ENCODE peak calls at places on chromosomes 6 and 20, in six cellular contexts. C, X, J, D, Y and Q are unnamed samples.
A peak's percentile ranks its signal among the peaks of the same experiment; 100 is the strongest.

GRCh38 chr20:17228624-17229061 is 1.8 kb downstream of the PCSK2 start:
- DNase-seq in X (no peak), J (peak; percentile 42), D (no peak), Y (no peak), C (peak; percentile 47), Q (no peak)

GRCh38 chr6:29564875-29565274 is 5.3 kb upstream of the UBD start:
- DNase-seq in J (no peak), X (no peak), Y (no peak), D (no peak), C (no peak), Q (no peak)

GRCh38 chr20:48124960-48125359 is 339.7 kb upstream of the SULF2 start:
- DNase-seq in J (no peak), D (no peak), C (no peak), X (no peak), Y (no peak), Q (no peak)

GRCh38 chr20:4633780-4634179 is 87.9 kb upstream of the PRND start:
- DNase-seq in X (peak; percentile 28), C (no peak), J (no peak), Y (no peak), D (peak; percentile 93), Q (no peak)

GRCh38 chr6:91606148-91606901 is 1019.5 kb upstream of the MAP3K7 start:
- DNase-seq in D (no peak), C (no peak), Y (no peak), J (no peak), X (no peak), Q (no peak)

GRCh38 chr20:49785851-49786174 is 26.8 kb upstream of the SLC9A8 start:
- DNase-seq in C (no peak), D (no peak), Y (no peak), J (no peak), X (no peak), Q (no peak)

GRCh38 chr6:116017546-116018276 is 43.0 kb downstream of the FRK start:
- DNase-seq in C (no peak), J (no peak), D (no peak), X (no peak), Y (no peak), Q (no peak)

GRCh38 chr6:71197267-71197666 is 91.3 kb upstream of the OGFRL1 start:
- DNase-seq in C (no peak), Y (no peak), D (peak; percentile 49), X (no peak), J (no peak), Q (no peak)

GRCh38 chr6:130393306-130393705 is 27.5 kb downstream of the TMEM200A start:
- DNase-seq in X (no peak), J (no peak), D (no peak), Y (no peak), C (no peak), Q (no peak)

GRCh38 chr20:8414611-8415274 is 282.7 kb downstream of the PLCB1 start:
- DNase-seq in C (no peak), Y (no peak), D (peak; percentile 78), J (no peak), X (no peak), Q (no peak)

GRCh38 chr20:62561182-62561581 is 81.1 kb upstream of the SLCO4A1 start:
- DNase-seq in Y (no peak), C (no peak), D (no peak), J (no peak), X (no peak), Q (no peak)

GRCh38 chr20:62562831-62563230 is 79.5 kb upstream of the SLCO4A1 start:
- DNase-seq in Y (no peak), X (no peak), J (no peak), D (no peak), C (no peak), Q (no peak)

GRCh38 chr20:62561948-62562347 is 80.4 kb upstream of the SLCO4A1 start:
- DNase-seq in J (no peak), C (no peak), D (no peak), X (no peak), Y (peak; percentile 10), Q (no peak)

GRCh38 chr20:62564456-62565245 is 77.7 kb upstream of the SLCO4A1 start:
- DNase-seq in Y (no peak), X (no peak), C (no peak), J (no peak), D (no peak), Q (no peak)

GRCh38 chr20:62563561-62563960 is 78.7 kb upstream of the SLCO4A1 start:
- DNase-seq in C (no peak), Y (no peak), J (no peak), D (no peak), X (no peak), Q (no peak)
- H3K4me3 ChIP-seq in C (no peak overlapping the region), Y (no peak overlapping the region), J (no peak overlapping the region), D (no peak overlapping the region), X (no peak overlapping the region), Q (no peak overlapping the region)

DNA sequence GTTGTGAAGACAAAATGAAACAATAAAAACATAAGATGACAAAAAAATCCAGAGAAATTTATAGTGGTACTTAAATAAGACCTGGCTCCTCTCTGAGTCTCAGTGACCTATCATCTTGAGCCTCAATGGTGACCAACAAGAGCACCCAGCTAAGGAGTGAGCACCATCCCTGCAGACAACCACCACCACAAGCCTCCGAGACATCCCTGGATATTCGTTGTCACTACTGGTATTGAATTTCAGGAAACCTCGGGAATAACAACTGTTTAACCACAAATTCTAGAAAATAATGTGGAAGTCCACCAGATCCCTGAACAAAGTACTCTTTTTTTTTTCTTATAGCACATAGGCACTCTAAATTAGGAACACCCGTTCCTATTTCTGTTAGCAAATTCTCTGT is 32.2 kb upstream of the ADGRF5 start:
- DNase-seq in C (no peak), J (no peak), Y (no peak), X (no peak), D (no peak), Q (no peak)
- H3K27ac ChIP-seq in C (peak overlapping the region; percentile 82), J (no peak overlapping the region), Y (no peak overlapping the region), X (no peak overlapping the region), D (no peak overlapping the region), Q (no peak overlapping the region)

GRCh38 chr6:157764346-157765068 is 58.5 kb upstream of the SNX9 start:
- DNase-seq in Y (peak; percentile 65), D (peak; percentile 100), C (peak; percentile 80), J (peak; percentile 96), X (peak; percentile 91), Q (peak; percentile 90)
- H3K4me3 ChIP-seq in Y (no peak overlapping the region), D (no peak overlapping the region), C (peak overlapping the region; percentile 12), J (no peak overlapping the region), X (peak overlapping the region; percentile 6), Q (no peak overlapping the region)

DNA sequence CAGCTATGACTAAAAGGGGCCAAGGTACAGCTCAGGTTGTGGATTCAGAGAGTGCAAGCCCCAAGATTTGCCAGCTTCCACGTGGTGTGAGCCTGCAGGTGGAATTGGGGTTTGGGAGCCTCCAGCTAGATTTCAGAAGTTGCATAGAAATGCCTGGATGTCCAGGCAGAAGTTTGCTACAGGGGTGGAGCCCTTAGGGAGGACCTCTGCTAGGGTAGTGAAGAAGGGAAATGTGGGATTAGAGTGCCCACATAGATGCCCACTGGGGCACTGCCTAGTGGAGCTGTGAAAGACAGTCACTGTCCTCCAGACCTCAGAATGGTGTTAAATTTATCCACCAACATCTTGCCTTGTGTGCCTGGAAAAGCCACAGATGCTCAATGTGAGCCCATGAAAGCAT is 255.1 kb downstream of the BMP2 start:
- DNase-seq in C (no peak), J (no peak), X (no peak), Y (no peak), D (no peak), Q (no peak)
- H3K27ac ChIP-seq in C (no peak overlapping the region), J (no peak overlapping the region), X (no peak overlapping the region), Y (no peak overlapping the region), D (no peak overlapping the region), Q (no peak overlapping the region)

DNA sequence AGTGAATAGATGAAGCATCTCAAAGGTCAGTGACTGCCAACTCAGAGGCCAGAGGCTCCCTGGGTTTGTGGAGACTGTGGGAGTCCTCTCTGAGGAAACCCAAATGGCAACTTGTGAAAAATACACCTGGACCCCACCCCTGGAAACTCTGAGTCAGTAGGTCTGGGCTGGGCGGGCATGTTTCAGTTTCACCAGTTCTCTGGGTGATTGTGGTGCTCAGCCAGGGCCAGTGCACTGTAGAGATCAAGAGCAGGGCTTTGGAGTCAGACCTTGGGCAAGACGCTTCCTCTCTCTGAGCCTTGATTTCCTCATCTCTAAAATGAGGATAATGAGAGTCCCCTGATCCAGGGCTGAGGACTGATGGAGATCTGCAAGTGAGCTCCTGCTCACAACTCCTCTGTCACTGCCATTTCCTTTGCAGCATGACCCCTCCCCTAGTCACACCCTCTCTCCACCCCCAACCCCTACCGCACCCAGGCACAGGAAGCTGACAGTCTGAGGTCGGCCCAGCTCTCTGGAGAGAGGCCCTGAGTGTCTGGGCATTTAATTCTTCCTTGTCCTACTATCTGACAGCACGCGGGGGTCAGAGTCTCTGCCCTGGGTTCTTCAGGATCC is 5.1 kb downstream of the DEF6 start:
- DNase-seq in X (peak; percentile 71), J (peak; percentile 74), Y (peak; percentile 91), C (peak; percentile 73), D (peak; percentile 9), Q (no peak)
- H3K4me3 ChIP-seq in X (no peak overlapping the region), J (no peak overlapping the region), Y (no peak overlapping the region), C (peak overlapping the region; percentile 22), D (no peak overlapping the region), Q (no peak overlapping the region)

DNA sequence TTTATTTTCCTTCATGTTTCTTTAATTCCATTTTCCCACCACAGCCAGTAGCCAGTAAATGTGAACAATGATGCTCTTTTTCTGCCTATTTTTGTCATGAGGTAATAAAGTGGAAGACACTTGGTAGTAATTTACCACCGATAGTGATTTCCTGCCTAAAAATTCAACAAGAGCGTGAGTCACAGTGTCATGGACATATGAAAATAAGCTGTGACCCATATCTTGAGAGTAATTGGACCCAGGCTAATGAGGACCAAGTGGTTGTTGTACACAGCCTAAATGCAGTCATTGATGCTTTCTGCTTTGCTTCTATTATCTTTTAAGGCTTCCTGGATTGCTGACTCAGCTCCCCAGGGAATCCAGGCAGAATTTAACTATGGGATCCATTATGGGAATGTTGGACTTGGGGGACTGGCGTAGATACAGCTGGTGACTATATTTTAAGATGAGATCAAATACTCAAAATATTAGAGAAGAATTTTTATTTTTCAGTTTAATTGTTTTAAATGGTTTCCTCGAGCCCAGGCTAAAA is 265.9 kb upstream of the FERMT1 start:
- DNase-seq in Y (no peak), D (no peak), C (no peak), X (no peak), J (no peak), Q (no peak)
- H3K27ac ChIP-seq in Y (no peak overlapping the region), D (no peak overlapping the region), C (no peak overlapping the region), X (no peak overlapping the region), J (no peak overlapping the region), Q (no peak overlapping the region)